ENCODE peak calls at places on chromosome 20, in seven cellular contexts. C is lung, O is upper lobe of right lung, D is RWPE1, I is SK-N-SH, X is colonic mucosa, L is prostate gland. V is an unnamed sample.

GRCh38 chr20:9514461-9515210 is at the start of gene LAMP5:
- DNase-seq in C (no peak), O (no peak), D (no peak), I (peak), X (no peak), L (no peak), V (peak)

GRCh38 chr20:63767886-63768285 is 28.3 kb downstream of the SLC2A4RG start:
- DNase-seq in C (no peak), O (no peak), D (no peak), I (no peak), X (no peak), L (no peak), V (no peak)

GRCh38 chr20:41177636-41178035 is 40.3 kb downstream of the PLCG1 start:
- DNase-seq in C (peak), O (no peak), D (peak), I (no peak), X (no peak), L (no peak), V (no peak)

GRCh38 chr20:45111799-45112471 is 3.0 kb downstream of the WFDC5 start:
- DNase-seq in C (peak), O (no peak), D (no peak), I (peak), X (no peak), L (no peak), V (peak)

GRCh38 chr20:33415948-33416347 is 14.6 kb upstream of the CDK5RAP1 start:
- DNase-seq in C (no peak), O (no peak), D (no peak), I (peak), X (peak), L (peak), V (peak)

GRCh38 chr20:63736893-63737689 is 627 bp downstream of the LIME1 start:
- DNase-seq in C (no peak), O (peak), D (no peak), I (peak), X (peak), L (no peak), V (no peak)

GRCh38 chr20:45355209-45355608 is 7.0 kb upstream of the SDC4 start:
- DNase-seq in C (no peak), O (no peak), D (no peak), I (no peak), X (no peak), L (no peak), V (no peak)

GRCh38 chr20:20024942-20025341 is 7.8 kb downstream of the NAA20 start:
- DNase-seq in C (no peak), O (no peak), D (no peak), I (no peak), X (no peak), L (no peak), V (no peak)

GRCh38 chr20:38231786-38232130 is 28.8 kb downstream of the KIAA1755 start:
- DNase-seq in C (no peak), O (no peak), D (peak), I (no peak), X (no peak), L (no peak), V (no peak)

GRCh38 chr20:40471261-40471629 is 217.8 kb downstream of the MAFB start:
- DNase-seq in C (no peak), O (no peak), D (peak), I (peak), X (peak), L (no peak), V (no peak)

GRCh38 chr20:20211274-20211987 is 156.5 kb upstream of the INSM1 start:
- DNase-seq in C (no peak), O (no peak), D (no peak), I (no peak), X (peak), L (no peak), V (no peak)

GRCh38 chr20:56537997-56538396 is 5.0 kb downstream of the FAM209B start:
- DNase-seq in C (no peak), O (no peak), D (no peak), I (no peak), X (no peak), L (no peak), V (no peak)

GRCh38 chr20:61979701-61980635 is 85.7 kb downstream of the TAF4 start:
- DNase-seq in C (no peak), O (no peak), D (no peak), I (no peak), X (no peak), L (no peak), V (no peak)

GRCh38 chr20:24762371-24762770 is 186.7 kb upstream of the CST7 start:
- DNase-seq in C (no peak), O (no peak), D (no peak), I (no peak), X (no peak), L (no peak), V (no peak)

GRCh38 chr20:8670900-8671229 is 398.0 kb upstream of the PLCB4 start:
- DNase-seq in C (no peak), O (no peak), D (no peak), I (peak), X (no peak), L (no peak), V (no peak)

GRCh38 chr20:37914672-37915433 is 11.9 kb downstream of the VSTM2L start:
- DNase-seq in C (no peak), O (peak), D (no peak), I (peak), X (no peak), L (no peak), V (peak)

GRCh38 chr20:57208198-57208597 is 58.2 kb downstream of the BMP7 start:
- DNase-seq in C (no peak), O (no peak), D (no peak), I (no peak), X (no peak), L (no peak), V (no peak)

GRCh38 chr20:56558968-56559367 is 25.9 kb downstream of the FAM209B start:
- DNase-seq in C (no peak), O (no peak), D (no peak), I (no peak), X (no peak), L (no peak), V (no peak)

GRCh38 chr20:34240698-34241615 is at the start of gene ASIP:
- DNase-seq in C (no peak), O (no peak), D (no peak), I (no peak), X (no peak), L (no peak), V (no peak)

GRCh38 chr20:23776067-23776771 is 25.5 kb upstream of the CST1 start:
- DNase-seq in C (no peak), O (no peak), D (no peak), I (no peak), X (no peak), L (no peak), V (no peak)

GRCh38 chr20:41446471-41446870 is 79.9 kb upstream of the EMILIN3 start:
- DNase-seq in C (no peak), O (no peak), D (no peak), I (no peak), X (no peak), L (no peak), V (no peak)

GRCh38 chr20:3158968-3159431 is 665 bp downstream of the FASTKD5 start:
- DNase-seq in C (no peak), O (no peak), D (no peak), I (peak), X (no peak), L (no peak), V (no peak)

GRCh38 chr20:59042151-59042795 is at the start of gene PRELID3B:
- DNase-seq in C (peak), O (no peak), D (peak), I (peak), X (peak), L (no peak), V (peak)

GRCh38 chr20:45456632-45457031 is 12.9 kb upstream of the WFDC2 start:
- DNase-seq in C (peak), O (no peak), D (no peak), I (no peak), X (peak), L (no peak), V (peak)

GRCh38 chr20:62027116-62027515 is 38.6 kb downstream of the TAF4 start:
- DNase-seq in C (no peak), O (no peak), D (no peak), I (no peak), X (no peak), L (no peak), V (no peak)

GRCh38 chr20:60132162-60132826 is 174.1 kb downstream of the CDH26 start:
- DNase-seq in C (no peak), O (no peak), D (peak), I (no peak), X (no peak), L (no peak), V (no peak)

GRCh38 chr20:38725959-38726848 is 1.9 kb downstream of the SLC32A1 start:
- DNase-seq in C (no peak), O (no peak), D (peak), I (peak), X (no peak), L (no peak), V (peak)

DNA sequence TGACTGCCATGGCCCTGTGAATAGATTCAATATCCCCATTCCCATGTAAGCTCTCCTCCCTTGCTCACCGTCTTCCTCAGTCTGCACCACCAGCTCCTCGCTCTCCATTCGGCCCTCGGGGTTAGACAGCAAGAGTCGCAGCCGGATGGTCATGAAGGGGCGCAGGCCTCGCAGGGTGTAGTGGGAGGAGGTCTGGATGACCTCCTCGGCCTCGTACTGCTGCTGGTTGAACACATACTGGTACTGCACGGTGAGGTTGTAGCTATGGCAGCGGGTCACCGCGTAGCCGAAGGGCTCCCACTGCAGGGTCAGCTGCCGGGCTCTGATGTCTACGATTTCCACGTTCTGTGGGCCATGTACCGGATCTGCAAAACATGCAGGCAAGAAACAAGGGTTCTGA is 717.5 kb downstream of the PTPRT start:
- DNase-seq in C (no peak), O (no peak), D (no peak), I (no peak), X (no peak), L (no peak), V (no peak)
- TF ChIP-seq CTCF in C (no peak), O (no peak), D (no peak), I (no peak), X (no peak), L (no peak), V (no peak)

GRCh38 chr20:1718604-1719384 is 61.2 kb upstream of the SIRPG start:
- DNase-seq in C (peak), O (no peak), D (peak), I (no peak), X (no peak), L (no peak), V (no peak)
- H3K27ac ChIP-seq in C (no peak), O (no peak), D (peak), I (no peak), X (no peak), L (no peak), V (no peak)

DNA sequence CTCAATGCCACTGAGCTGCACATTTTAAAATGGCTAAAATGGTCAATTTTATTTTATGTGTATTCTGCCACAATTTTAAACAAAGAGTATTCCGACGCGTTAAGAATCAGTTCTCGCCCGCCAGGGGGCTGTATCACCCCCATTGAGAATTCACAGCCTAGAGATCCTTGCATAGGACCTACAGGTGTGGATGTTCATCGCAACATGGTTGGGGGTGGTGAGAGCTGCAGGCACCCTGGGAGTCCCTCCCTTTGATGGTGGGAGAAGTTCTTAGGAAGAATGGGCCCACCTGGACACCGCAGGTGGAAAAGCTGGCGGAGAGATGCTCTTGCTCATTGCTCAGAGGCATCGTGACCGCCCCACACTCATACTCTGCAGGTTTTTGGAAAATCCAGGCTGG is 63.5 kb downstream of the SLC2A10 start:
- DNase-seq in C (no peak), O (no peak), D (no peak), I (no peak), X (no peak), L (no peak), V (no peak)
- TF ChIP-seq CTCF in C (no peak), O (no peak), D (no peak), I (no peak), X (no peak), L (no peak), V (no peak)

GRCh38 chr20:4171538-4172116 is 156.3 kb upstream of the RNF24 start:
- DNase-seq in C (no peak), O (no peak), D (no peak), I (peak), X (no peak), L (no peak), V (no peak)
- H3K27ac ChIP-seq in C (peak), O (no peak), D (peak), I (no peak), X (no peak), L (peak), V (peak)

DNA sequence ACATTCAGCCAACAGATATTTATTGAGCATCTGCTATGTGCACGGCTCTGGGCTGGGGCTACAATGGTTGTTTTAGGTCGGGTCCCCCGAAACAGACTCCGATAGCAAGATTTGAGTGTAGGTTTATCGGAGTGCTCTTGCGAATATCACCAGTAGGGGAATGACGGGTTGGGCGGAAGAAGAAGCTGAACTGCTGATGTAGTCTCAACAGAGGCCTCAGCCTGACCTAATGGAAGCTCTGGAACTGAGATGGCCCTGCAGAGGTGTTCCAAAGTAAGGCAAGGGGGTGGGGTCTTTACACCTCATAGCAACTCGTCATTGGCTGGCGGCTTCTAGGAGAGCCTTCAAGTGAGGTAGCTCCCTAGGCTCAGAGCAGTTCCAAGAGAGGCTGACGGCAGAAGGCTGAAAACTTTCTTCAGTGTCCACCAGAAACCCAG is 1.1 kb downstream of the L3MBTL1 start:
- DNase-seq in C (no peak), O (no peak), D (no peak), I (peak), X (no peak), L (no peak), V (peak)
- TF ChIP-seq CTCF in C (no peak), O (no peak), D (no peak), I (peak), X (no peak), L (no peak), V (no peak)

GRCh38 chr20:14632906-14633305 is 295.5 kb upstream of the FLRT3 start:
- DNase-seq in C (no peak), O (no peak), D (no peak), I (no peak), X (no peak), L (no peak), V (no peak)
- H3K27ac ChIP-seq in C (no peak), O (no peak), D (no peak), I (no peak), X (no peak), L (no peak), V (no peak)

DNA sequence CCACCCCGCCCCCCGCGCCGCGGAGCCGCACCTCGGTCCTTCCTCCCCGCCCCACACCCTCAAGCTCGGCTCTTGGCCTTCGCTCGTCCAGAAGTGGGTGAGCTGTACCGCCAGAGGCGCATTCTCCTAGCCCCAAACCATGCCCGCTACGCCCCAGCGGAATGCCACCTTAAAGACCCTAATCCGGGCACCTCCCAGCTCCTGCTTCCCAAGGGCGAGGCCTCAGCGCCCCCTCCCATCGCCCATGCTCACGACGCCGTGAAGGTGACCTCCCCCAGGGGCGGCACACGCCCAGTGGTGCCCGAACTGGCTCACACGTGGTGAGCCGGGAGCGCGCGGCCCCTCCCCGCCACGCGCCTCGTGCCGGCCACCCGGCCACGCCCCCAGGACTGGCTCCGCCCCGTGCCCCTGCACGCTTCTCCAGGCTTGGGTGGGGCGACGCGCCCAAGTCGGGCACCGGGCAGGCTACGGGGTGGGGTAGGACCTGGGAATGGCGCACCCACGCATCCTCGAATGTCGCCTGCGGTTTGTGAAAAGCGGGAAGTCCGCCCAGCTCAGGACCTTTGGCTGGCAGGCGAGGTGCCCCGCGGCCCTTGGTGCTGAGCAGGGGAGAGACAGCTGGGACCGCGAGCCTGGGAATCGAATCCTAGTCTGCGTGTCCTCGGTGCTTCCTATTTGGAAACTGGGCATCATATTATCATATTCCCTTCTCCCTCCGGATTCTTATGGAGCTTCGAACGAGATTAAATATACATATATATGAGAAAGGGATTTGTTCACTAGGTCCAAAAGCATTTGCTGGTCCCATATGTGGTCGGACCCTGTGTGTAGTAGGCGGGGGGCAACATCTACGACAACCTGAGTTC is 942 bp upstream of the SOX12 start:
- DNase-seq in C (peak), O (peak), D (peak), I (peak), X (peak), L (peak), V (peak)
- TF ChIP-seq CTCF in C (no peak), O (peak), D (no peak), I (peak), X (no peak), L (no peak), V (peak)

GRCh38 chr20:50285376-50286173 is 94.9 kb downstream of the CEBPB start:
- DNase-seq in C (no peak), O (no peak), D (no peak), I (peak), X (no peak), L (no peak), V (peak)
- H3K27ac ChIP-seq in C (peak), O (peak), D (peak), I (no peak), X (peak), L (peak), V (peak)

DNA sequence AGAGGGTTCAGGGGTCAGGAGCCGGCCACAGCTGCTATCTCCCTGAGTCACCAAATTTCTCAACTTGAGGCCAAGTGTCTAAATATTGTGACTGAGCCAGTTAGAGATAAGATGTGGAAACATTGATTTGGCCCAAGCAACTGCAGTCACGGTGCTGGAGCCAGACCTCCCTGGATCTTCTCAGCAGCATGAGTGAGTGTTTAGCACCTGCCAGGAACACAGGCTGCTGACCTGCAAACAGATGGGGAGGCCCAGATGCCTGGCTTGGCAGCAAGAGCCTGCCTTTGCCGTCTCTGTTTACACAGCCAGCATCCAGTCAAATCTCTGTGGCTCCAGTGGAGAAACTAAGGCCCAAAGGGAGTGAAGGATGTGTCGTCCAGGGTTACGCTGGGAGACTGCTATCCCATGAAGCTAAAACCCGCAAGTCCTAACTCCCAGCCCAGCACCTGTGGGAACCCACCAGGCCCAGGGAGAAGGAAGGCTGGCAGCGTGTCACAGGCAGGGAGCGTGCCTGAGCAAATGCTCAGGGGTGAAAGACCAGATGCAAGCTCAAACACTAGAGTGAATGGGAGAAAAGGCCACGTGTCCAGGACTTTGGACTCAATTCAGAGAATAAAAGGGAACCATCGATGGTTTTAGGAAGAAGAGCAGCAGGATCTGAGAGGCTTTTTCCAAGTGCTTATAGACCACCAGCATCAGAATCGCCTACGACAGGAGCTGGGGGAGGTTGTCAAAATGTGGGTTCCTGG is 15.9 kb upstream of the PTGIS start:
- DNase-seq in C (peak), O (no peak), D (peak), I (no peak), X (peak), L (peak), V (peak)
- TF ChIP-seq CTCF in C (no peak), O (no peak), D (no peak), I (no peak), X (no peak), L (no peak), V (no peak)